ENCODE peak calls at places on chromosomes 13 and 19, in seven cellular contexts. U is activated CD8-positive, alpha-beta memory T cell treated with anti-CD3 and anti-CD28 coated beads for 24 hours; H is activated T-cell treated with anti-CD3 and anti-CD28 coated beads for 4 hours; G is BE2C; V is RWPE1; O is cardiac fibroblast; K is tibial nerve. I is an unnamed sample.

GRCh38 chr19:16524991-16525734 is 17.1 kb downstream of the CHERP start:
- DNase-seq in V (no peak), U (no peak), H (no peak), O (no peak), K (no peak), G (no peak), I (no peak)

GRCh38 chr13:66673401-66673800 is 556.7 kb downstream of the PCDH9 start:
- DNase-seq in G (no peak), O (peak), K (no peak), H (no peak), V (no peak), U (no peak), I (no peak)

GRCh38 chr13:65789815-65790214 is 1440.3 kb downstream of the PCDH9 start:
- DNase-seq in O (peak), V (peak), G (no peak), H (no peak), U (no peak), K (no peak), I (no peak)

GRCh38 chr13:40058757-40059236 is 403.3 kb downstream of the COG6 start:
- DNase-seq in U (no peak), O (peak), G (no peak), H (no peak), V (no peak), K (no peak), I (no peak)

GRCh38 chr13:31945202-31945978 is 86.2 kb upstream of the FRY start:
- DNase-seq in U (no peak), G (peak), K (peak), H (no peak), V (peak), O (peak), I (peak)

GRCh38 chr13:109243311-109243951 is 543.0 kb downstream of the IRS2 start:
- DNase-seq in K (no peak), H (no peak), U (no peak), O (peak), V (peak), G (no peak), I (peak)

GRCh38 chr13:27644302-27644701 is 22.6 kb downstream of the POLR1D start:
- DNase-seq in K (no peak), V (peak), H (no peak), O (peak), G (no peak), U (no peak), I (no peak)

GRCh38 chr13:113417836-113418721 is 35.2 kb downstream of the ADPRHL1 start:
- DNase-seq in O (no peak), U (no peak), H (no peak), G (no peak), K (no peak), V (no peak), I (no peak)

GRCh38 chr13:38538412-38538811 is 148.5 kb upstream of the FREM2 start:
- DNase-seq in V (no peak), O (no peak), G (no peak), K (no peak), U (no peak), H (no peak), I (no peak)

GRCh38 chr19:52778811-52779210 is 7.8 kb downstream of the ZNF600 start:
- DNase-seq in U (peak), G (no peak), K (no peak), O (no peak), V (no peak), H (peak), I (no peak)

I was measured in H4.